ENCODE peak calls at places on chromosomes 1 and 21, in four cellular contexts. E, X, P and T are unnamed samples.

GRCh38 chr1:204454476-204454875 is 40.1 kb downstream of the PIK3C2B start:
- DNase-seq in P (no peak), X (no peak), E (no peak), T (no peak)

GRCh38 chr1:23693599-23693998 is 2.0 kb downstream of the RPL11 start:
- DNase-seq in E (no peak), P (no peak), X (no peak), T (no peak)

GRCh38 chr1:97999320-97999719 is 78.5 kb upstream of the DPYD start:
- DNase-seq in X (no peak), E (no peak), P (no peak), T (no peak)

GRCh38 chr1:175195798-175196197 is 3.2 kb upstream of the KIAA0040 start:
- DNase-seq in E (no peak), X (no peak), P (no peak), T (no peak)

GRCh38 chr1:229452956-229453801 is 19.3 kb upstream of the ACTA1 start:
- DNase-seq in P (no peak), X (no peak), E (no peak), T (no peak)

GRCh38 chr1:214761030-214761429 is 158.0 kb downstream of the CENPF start:
- DNase-seq in E (no peak), X (no peak), P (no peak), T (no peak)

GRCh38 chr1:154975409-154976205 is 1.1 kb downstream of the CKS1B start:
- DNase-seq in E (no peak), X (no peak), P (peak; percentile 51), T (no peak)

GRCh38 chr1:65477414-65478378 is 57.2 kb downstream of the LEPR start:
- DNase-seq in E (no peak), P (no peak), X (no peak), T (no peak)

GRCh38 chr21:34367320-34367935 is 3.6 kb downstream of the KCNE2 start:
- DNase-seq in P (no peak), X (no peak), E (no peak), T (no peak)

GRCh38 chr21:28018741-28019669 is 973.7 kb downstream of the LTN1 start:
- DNase-seq in X (no peak), P (no peak), E (no peak), T (no peak)

GRCh38 chr1:41482906-41483895 is 1.3 kb downstream of the EDN2 start:
- DNase-seq in E (no peak), P (no peak), X (no peak), T (no peak)

GRCh38 chr1:239678181-239678580 is 291.8 kb downstream of the CHRM3 start:
- DNase-seq in X (no peak), E (no peak), P (no peak), T (no peak)

GRCh38 chr1:50333595-50333974 is 89.7 kb downstream of the DMRTA2 start:
- DNase-seq in P (no peak), X (peak; percentile 79), E (peak; percentile 92), T (peak; percentile 82)

GRCh38 chr21:40902299-40902698 is 55.3 kb upstream of the DSCAM start:
- DNase-seq in X (no peak), E (no peak), P (no peak), T (no peak)

GRCh38 chr1:99595441-99595840 is 50.5 kb upstream of the PALMD start:
- DNase-seq in P (no peak), E (no peak), X (no peak), T (no peak)

GRCh38 chr1:64913361-64914015 is 52.9 kb downstream of the JAK1 start:
- DNase-seq in X (no peak), E (no peak), P (no peak), T (no peak)

GRCh38 chr1:67570473-67571143 is 114.4 kb upstream of the GADD45A start:
- DNase-seq in P (no peak), E (peak; percentile 61), X (no peak), T (no peak)

GRCh38 chr1:66335125-66335524 is 198.8 kb upstream of the SGIP1 start:
- DNase-seq in E (no peak), P (no peak), X (no peak), T (no peak)

GRCh38 chr1:63892632-63893395 is 119.0 kb downstream of the ROR1 start:
- DNase-seq in X (peak; percentile 28), E (no peak), P (peak; percentile 80), T (peak; percentile 15)

GRCh38 chr1:43732132-43732531 is 24.8 kb downstream of the ST3GAL3 start:
- DNase-seq in E (peak; percentile 71), P (no peak), X (no peak), T (no peak)

GRCh38 chr1:55718758-55719671 is 503.9 kb upstream of the USP24 start:
- DNase-seq in E (no peak), X (no peak), P (no peak), T (no peak)

GRCh38 chr1:28833396-28833795 is 21.4 kb downstream of the OPRD1 start:
- DNase-seq in E (no peak), X (no peak), P (no peak), T (no peak)

GRCh38 chr1:192993426-192994085 is 65.6 kb downstream of the UCHL5 start:
- DNase-seq in X (no peak), E (no peak), P (no peak), T (no peak)

GRCh38 chr1:230827801-230828200 is 40.5 kb downstream of the C1orf198 start:
- DNase-seq in X (no peak), E (no peak), P (no peak), T (no peak)

DNA sequence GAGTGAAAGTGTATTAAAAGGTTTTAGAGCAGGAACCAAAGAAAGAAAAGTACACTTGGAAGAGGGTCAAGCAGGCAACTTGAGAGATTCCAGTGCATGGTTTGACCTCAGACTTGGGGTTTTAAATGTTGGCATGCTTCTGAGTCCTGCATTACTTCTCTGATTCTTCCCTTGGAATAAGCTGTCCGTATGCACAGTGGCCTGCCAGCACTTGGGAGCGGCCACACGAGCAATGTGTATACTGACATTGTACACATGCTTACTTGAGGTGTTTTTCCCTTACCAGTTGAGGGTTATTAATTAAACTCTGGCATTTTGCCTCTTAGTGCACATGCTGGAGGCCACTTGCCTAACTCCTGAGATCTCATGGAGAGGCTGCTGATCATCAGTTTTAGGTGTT is 786.6 kb upstream of the RGS18 start:
- DNase-seq in X (no peak), P (no peak), E (no peak), T (no peak)
- TF ChIP-seq POLR2AphosphoS5 in X (no peak), P (no peak), E (no peak), T (no peak)

DNA sequence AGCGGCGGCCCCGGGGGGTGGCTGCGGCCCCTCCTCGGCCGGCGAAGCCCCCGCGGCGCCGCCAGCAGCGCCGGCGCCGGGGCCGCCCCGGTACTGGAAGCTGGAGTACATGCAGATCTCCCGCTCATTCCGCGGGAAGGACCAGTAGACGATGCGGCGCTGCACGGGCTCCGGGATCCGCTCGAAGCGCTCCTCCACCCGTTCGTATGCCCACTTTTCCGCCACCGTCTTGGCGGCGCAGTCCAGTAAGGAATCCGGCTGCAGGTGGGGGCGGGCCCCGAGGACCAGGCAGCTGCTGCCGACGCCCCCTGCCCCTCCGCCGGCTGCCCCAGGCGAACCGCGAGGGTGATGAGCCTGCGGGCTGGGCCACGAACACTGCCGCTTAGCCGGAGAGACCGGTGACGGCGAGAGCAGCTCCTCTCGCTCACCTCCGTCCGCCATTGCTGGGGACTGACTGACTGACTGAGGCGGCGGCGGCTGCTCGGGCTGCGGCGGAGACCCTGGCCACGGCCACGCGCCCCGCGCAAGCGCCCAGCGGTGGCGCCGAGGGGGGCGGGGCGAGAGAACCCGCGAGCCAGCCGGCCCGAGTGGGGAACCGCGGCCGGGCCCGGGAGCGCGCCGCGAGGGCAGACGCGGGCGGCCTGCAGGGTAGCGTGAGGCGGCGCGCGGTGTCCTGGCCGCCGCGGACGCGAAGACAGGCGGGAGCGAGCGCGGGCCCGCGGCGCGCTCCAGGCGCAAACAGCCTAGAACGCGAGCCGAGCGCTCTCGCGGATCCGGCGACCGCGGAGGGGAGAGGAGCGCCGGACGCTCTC is at the start of gene ZSWIM5:
- DNase-seq in E (peak; percentile 73), P (no peak), X (peak; percentile 74), T (peak; percentile 59)
- TF ChIP-seq POLR2A in E (no peak), P (peak; percentile 55), X (no peak), T (peak; percentile 33)

GRCh38 chr1:205518616-205519540 is 14.4 kb downstream of the CDK18 start:
- DNase-seq in X (no peak), E (no peak), P (no peak), T (no peak)
- TF ChIP-seq TAF1 in X (no peak), E (no peak), P (no peak), T (no peak)

DNA sequence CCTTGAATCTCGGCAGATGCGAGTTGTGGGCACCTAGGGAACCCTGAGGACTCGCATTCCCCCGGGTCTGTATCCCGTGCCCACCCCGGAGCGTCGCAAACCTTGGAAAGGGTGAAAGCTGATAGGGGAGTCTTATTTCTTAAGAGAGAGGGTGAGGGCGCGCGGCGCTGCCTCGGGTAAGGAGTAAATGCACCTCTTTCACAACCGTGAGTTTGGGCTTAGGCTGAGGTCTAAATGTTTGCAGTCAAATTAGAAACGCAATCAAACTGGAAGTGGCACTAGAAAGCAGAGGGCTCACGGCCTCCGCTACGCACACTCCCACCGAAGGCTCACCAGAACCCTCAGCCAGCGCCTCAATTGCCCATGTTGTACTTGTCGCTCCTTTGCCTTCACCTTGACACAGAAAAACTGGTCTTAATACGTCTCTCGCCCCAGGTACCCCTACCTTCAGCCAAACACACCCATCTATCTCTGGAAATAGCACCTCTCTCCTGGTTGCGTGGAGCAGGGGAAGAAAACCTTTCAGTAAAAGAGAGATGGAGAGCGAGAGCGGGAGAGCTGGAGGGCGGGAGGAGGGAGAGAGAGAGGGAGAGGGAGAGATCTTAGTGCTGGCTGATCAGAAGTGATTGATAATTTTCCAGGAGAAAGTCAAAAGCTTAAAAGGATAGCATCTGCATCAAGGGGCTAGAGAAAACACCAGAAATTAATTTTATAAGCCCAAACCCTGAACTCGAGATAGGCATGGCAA is 1.7 kb upstream of the HLX start:
- DNase-seq in P (no peak), E (no peak), X (no peak), T (no peak)
- TF ChIP-seq POLR2AphosphoS5 in P (no peak), E (no peak), X (no peak), T (no peak)

DNA sequence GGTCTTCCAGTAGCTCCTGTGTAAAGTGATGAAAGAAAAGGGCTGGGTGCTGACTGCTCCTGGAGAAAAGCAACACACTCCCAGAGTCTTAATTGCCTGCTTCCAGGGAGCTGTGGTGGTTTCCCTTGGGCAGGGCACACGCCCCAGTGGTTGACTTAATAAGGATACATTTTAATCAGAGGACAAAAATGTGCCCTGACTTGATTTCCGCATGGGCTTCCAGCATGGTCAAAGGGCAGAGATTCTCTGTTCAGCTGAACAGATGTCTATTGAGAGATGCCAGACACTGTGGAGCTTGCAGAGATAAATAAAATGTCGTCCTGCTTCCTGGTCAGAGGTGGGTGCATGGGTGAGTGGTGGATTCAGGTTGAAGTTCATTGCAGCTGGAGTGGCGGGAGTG is 15.9 kb downstream of the QSOX1 start:
- DNase-seq in X (no peak), E (no peak), P (no peak), T (no peak)
- TF ChIP-seq POLR2A in X (no peak), E (no peak), P (no peak), T (no peak)

DNA sequence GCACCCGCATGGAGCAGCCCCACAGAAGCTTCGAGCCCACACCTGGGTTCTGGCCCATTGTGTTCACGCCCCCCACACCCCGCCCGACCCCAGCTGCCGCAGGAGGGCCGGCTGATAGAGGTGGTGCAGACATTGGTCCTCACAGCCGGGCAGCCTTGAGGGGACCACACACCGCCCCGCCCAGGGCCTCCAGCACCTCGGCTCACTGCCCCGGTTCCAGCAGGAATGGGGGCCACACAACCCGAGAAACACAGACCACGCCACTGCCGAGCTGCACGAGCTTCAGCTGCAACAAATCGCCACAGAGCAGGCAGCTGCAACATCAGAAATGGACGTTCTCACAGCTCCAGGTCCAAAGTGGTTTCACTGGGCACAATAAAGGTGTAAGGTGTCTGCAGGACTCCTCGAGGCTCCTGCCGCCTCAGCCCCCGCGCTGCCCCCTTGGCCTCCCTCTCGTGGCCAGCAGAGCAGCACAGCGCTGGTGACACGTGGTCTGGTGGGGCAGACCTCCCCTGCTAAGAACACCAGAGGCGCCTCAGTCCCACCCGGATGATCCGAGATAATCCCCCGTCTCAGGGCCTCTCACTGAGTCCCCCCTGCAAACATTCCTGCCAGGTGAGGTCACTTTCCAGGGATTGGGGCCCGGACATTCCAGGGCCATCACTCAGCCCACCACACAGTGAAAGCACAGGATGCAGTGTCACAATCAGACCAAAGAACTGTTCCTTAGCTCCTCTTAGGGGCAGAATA is 62.3 kb upstream of the ADARB1 start:
- DNase-seq in E (no peak), X (no peak), P (no peak), T (no peak)
- TF ChIP-seq TAF1 in E (no peak), X (no peak), P (no peak), T (no peak)